ENCODE peak calls at places on chromosome 5, in eight cellular contexts. N is endothelial cell of umbilical vein; Y is hepatocyte; P is OCI-LY7; Z is CD8-positive, alpha-beta T cell; I is cardiac muscle cell; F is aorta; J is mucosa of descending colon. G is an unnamed sample. For H3K4me1, the result is how much of the 10 kb centered on the place peaks cover.

GRCh38 chr5:2369178-2369577 is 382.3 kb downstream of the IRX2 start:
- DNase-seq in N (no peak), Y (no peak), P (no peak), Z (no peak), I (no peak), F (no peak), J (no peak), G (no peak)

GRCh38 chr5:163912023-163912422 is 406.6 kb downstream of the MAT2B start:
- DNase-seq in N (no peak), Y (no peak), P (no peak), Z (no peak), I (no peak), F (no peak), J (no peak), G (peak)

GRCh38 chr5:43425965-43426364 is 13.8 kb upstream of the CCL28 start:
- DNase-seq in N (no peak), Y (peak), P (no peak), Z (no peak), I (no peak), F (peak), J (no peak), G (no peak)

GRCh38 chr5:35924122-35924949 is 14.1 kb downstream of the CAPSL start:
- DNase-seq in N (no peak), Y (no peak), P (no peak), Z (no peak), I (no peak), F (no peak), J (no peak), G (peak)

GRCh38 chr5:135172718-135173117 is 138.7 kb upstream of the PITX1 start:
- DNase-seq in N (no peak), Y (no peak), P (no peak), Z (no peak), I (no peak), F (no peak), J (no peak), G (no peak)

GRCh38 chr5:95673076-95673475 is 9.7 kb downstream of the SPATA9 start:
- DNase-seq in N (no peak), Y (peak), P (no peak), Z (no peak), I (no peak), F (no peak), J (no peak), G (no peak)

GRCh38 chr5:127987354-127988148 is 96.0 kb upstream of the SLC12A2 start:
- DNase-seq in N (no peak), Y (no peak), P (no peak), Z (no peak), I (no peak), F (no peak), J (no peak), G (no peak)

GRCh38 chr5:77379558-77380061 is 112.5 kb downstream of the WDR41 start:
- DNase-seq in N (no peak), Y (no peak), P (peak), Z (no peak), I (no peak), F (no peak), J (no peak), G (no peak)

GRCh38 chr5:119288364-119289047 is 67.3 kb upstream of the TNFAIP8 start:
- DNase-seq in N (no peak), Y (no peak), P (no peak), Z (no peak), I (no peak), F (no peak), J (no peak), G (no peak)

GRCh38 chr5:80217667-80218066 is 38.2 kb downstream of the SERINC5 start:
- DNase-seq in N (no peak), Y (no peak), P (no peak), Z (no peak), I (no peak), F (no peak), J (no peak), G (no peak)

GRCh38 chr5:95822038-95822407 is 503 bp downstream of the GLRX start:
- DNase-seq in N (peak), Y (peak), P (peak), Z (no peak), I (peak), F (peak), J (peak), G (peak)

GRCh38 chr5:55406292-55406691 is 98.5 kb downstream of the MTREX start:
- DNase-seq in N (no peak), Y (no peak), P (no peak), Z (no peak), I (no peak), F (no peak), J (no peak), G (no peak)

GRCh38 chr5:34686762-34687268 is 30.7 kb downstream of the RAI14 start:
- DNase-seq in N (peak), Y (peak), P (no peak), Z (no peak), I (peak), F (peak), J (peak), G (peak)

DNA sequence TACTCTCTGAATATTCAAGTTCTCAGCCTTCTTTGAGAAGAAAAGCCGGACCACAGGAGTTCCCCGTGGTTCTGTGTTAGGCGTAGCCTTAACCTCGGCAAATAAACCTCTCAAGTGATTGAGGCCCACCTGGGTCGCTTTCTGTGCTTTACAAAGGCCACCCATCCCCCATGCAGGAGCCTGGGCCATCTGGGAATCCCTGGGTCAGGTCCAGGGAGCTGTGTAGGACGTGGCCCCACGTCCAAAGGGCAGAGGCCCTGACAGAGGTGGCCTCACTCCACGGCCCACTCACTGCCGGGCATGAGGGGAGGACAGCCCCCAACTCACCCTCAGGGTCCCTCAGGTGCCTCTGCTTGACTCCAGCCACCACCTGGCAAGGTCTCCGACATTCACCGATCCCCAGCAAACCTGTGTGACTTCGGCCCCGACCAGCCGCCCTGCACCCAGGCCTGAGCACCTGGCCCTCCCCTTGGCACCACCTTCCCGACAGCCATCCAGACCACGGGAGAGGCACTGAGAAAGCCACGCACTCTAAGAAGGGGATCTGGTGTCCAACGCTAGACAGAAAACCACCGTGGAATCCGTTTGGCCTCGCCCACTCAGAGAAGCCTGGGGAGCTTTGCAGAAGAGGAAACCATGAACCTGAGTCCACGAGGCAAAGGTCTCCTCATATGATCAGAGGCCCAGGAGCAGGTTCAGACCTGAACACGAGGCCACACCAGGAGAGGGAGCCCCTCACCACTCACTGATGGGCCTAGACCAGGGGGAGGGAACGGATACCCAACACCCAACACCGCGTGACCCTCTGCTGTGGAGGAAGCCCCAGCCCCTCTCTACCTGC is 4.5 kb downstream of the SLC12A7 start:
- DNase-seq in N (no peak), Y (peak), P (peak), Z (no peak), I (no peak), F (no peak), J (peak), G (peak)
- H3K4me1 ChIP-seq in N (under half), Y (half or more), P (under half), Z (half or more), I (under half), F (under half), J (half or more), G (under half)

GRCh38 chr5:154193636-154194035 is 3.1 kb downstream of the GALNT10 start:
- DNase-seq in N (no peak), Y (no peak), P (no peak), Z (no peak), I (no peak), F (no peak), J (no peak), G (no peak)
- H3K4me3 ChIP-seq in N (no peak), Y (no peak), P (no peak), Z (no peak), I (no peak), F (no peak), J (no peak), G (no peak)

GRCh38 chr5:159616967-159617366 is 286.7 kb upstream of the IL12B start:
- DNase-seq in N (no peak), Y (no peak), P (no peak), Z (no peak), I (no peak), F (no peak), J (no peak), G (no peak)

GRCh38 chr5:159619826-159620225 is 289.5 kb upstream of the IL12B start:
- DNase-seq in N (no peak), Y (no peak), P (no peak), Z (no peak), I (no peak), F (no peak), J (no peak), G (no peak)

GRCh38 chr5:159620853-159621540 is 290.7 kb upstream of the IL12B start:
- DNase-seq in N (no peak), Y (no peak), P (no peak), Z (no peak), I (no peak), F (no peak), J (no peak), G (no peak)
- H3K4me1 ChIP-seq in N (under half), Y (under half), P (under half), Z (under half), I (under half), F (under half), J (under half), G (under half)

GRCh38 chr5:176627582-176627981 is 2.8 kb downstream of the SNCB start:
- DNase-seq in N (no peak), Y (no peak), P (no peak), Z (no peak), I (no peak), F (no peak), J (no peak), G (no peak)

GRCh38 chr5:176629853-176630680 is at the start of the genes EIF4E1B and SNCB:
- DNase-seq in N (peak), Y (peak), P (peak), Z (no peak), I (peak), F (no peak), J (no peak), G (no peak)

GRCh38 chr5:176626876-176627236 is 3.5 kb downstream of the SNCB start:
- DNase-seq in N (no peak), Y (no peak), P (no peak), Z (no peak), I (no peak), F (no peak), J (no peak), G (no peak)

GRCh38 chr5:176629317-176629852 is 949 bp downstream of the SNCB start:
- DNase-seq in N (no peak), Y (no peak), P (no peak), Z (no peak), I (no peak), F (no peak), J (no peak), G (no peak)

GRCh38 chr5:176628406-176629228 is 1.7 kb downstream of the SNCB start:
- DNase-seq in N (no peak), Y (no peak), P (no peak), Z (no peak), I (no peak), F (no peak), J (no peak), G (no peak)
- H3K4me3 ChIP-seq in N (no peak), Y (no peak), P (no peak), Z (no peak), I (no peak), F (no peak), J (no peak), G (no peak)

GRCh38 chr5:180468732-180469585 is 25.2 kb upstream of the CNOT6 start:
- DNase-seq in N (no peak), Y (no peak), P (no peak), Z (no peak), I (no peak), F (no peak), J (no peak), G (no peak)

GRCh38 chr5:180467576-180467975 is 26.6 kb upstream of the CNOT6 start:
- DNase-seq in N (no peak), Y (no peak), P (no peak), Z (no peak), I (no peak), F (no peak), J (no peak), G (no peak)

GRCh38 chr5:180469586-180469865 is 24.7 kb upstream of the CNOT6 start:
- DNase-seq in N (no peak), Y (no peak), P (no peak), Z (no peak), I (no peak), F (no peak), J (no peak), G (no peak)

GRCh38 chr5:180467028-180467427 is 27.2 kb upstream of the CNOT6 start:
- DNase-seq in N (no peak), Y (peak), P (no peak), Z (no peak), I (no peak), F (no peak), J (peak), G (peak)

DNA sequence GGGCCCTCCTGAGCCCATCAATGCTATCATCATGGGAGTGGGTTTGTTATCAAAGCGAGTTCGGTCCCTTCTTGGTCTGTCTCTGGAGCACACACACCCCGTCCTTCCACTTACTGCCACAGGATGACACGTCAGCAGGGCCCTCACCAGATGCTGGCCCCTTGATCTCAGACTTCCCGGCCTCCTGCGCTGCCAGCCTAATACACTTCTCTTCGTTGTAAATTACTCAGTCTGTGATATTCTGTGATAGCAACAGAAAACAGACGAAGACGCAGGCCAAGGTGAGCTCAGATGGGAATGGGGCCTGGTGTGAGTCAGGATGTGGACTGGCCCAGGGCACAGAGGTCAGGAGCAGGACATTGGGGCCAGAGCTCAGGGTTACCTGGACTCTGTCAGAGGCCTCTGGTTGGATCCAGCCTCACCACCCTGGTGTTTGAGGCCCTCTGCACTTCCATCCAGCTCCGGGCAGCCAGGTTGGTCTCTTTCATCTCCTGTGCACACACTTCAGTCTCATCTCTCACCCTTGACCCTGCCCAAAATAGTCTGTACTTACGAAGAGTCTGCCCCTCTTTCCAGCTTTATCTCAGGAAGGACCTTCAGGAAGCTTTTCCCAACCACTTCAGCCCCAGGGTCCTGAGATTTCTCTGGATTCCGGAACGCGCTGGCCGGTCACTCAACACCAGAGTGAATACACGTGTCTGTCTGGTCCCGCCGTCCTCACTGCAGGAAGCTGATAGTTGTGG is 26.0 kb upstream of the CNOT6 start:
- DNase-seq in N (no peak), Y (no peak), P (no peak), Z (no peak), I (peak), F (no peak), J (no peak), G (no peak)
- H3K4me1 ChIP-seq in N (under half), Y (under half), P (under half), Z (under half), I (under half), F (under half), J (under half), G (under half)

DNA sequence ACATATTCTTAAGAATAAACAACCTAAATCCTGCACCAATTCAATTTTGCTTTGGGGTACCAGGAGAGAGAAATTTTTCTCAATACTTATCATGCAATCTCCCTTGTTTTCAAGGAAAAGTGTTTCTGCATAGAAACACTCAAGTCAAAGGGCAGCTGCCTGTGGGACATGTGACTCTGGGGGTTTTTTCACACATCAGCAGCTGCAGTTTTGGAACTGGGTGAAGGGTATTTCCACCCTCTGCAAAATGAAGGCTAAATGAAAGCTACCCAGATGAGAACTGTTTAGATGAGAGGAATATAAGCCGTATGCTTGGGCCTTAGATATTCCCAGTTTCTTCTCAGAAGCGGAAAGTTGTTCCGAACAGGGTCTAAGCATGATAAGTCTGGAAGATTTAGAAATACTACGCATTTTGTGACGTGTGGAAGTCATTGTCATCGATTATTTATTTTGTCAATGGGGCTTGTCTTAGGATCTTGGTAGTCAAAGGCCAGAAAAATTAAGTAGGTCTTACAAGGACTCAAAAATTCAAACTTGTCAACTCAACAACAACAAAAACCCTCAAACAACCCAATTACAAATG is 64.3 kb upstream of the BOD1 start:
- DNase-seq in N (no peak), Y (no peak), P (peak), Z (no peak), I (no peak), F (no peak), J (no peak), G (no peak)
- H3K4me3 ChIP-seq in N (no peak), Y (no peak), P (no peak), Z (no peak), I (no peak), F (no peak), J (no peak), G (no peak)

DNA sequence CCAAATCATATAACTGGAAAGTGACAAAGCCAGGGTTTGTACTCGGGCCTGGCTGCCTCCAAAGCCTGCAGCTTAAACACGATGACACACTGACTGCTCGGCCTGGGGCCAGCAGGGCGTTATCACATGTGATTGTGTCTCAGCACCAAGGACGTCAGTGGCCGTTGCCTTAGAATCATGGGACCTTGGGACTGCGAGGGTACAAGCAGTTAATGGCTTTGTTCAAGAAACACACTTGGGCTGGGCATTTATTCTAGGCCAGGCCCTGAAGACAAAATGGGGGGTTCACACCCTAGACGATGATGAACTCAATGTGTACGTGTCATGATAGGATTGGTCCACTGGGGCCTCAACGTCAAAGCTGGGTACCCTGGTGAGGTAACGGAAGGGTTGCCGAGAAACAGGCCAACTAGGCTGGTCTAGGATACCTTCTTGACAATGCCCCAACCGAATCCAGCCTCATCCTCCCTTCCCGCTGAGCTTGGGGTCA is 13.0 kb downstream of the SH3PXD2B start:
- DNase-seq in N (no peak), Y (no peak), P (no peak), Z (no peak), I (no peak), F (no peak), J (no peak), G (no peak)
- H3K4me1 ChIP-seq in N (under half), Y (under half), P (under half), Z (under half), I (under half), F (under half), J (under half), G (under half)

GRCh38 chr5:76299592-76299991 is 103.5 kb upstream of the IQGAP2 start:
- DNase-seq in N (no peak), Y (no peak), P (no peak), Z (no peak), I (no peak), F (no peak), J (no peak), G (peak)

GRCh38 chr5:76298852-76299251 is 104.2 kb upstream of the IQGAP2 start:
- DNase-seq in N (no peak), Y (no peak), P (no peak), Z (no peak), I (no peak), F (no peak), J (no peak), G (peak)

GRCh38 chr5:76305264-76305663 is 97.8 kb upstream of the IQGAP2 start:
- DNase-seq in N (no peak), Y (no peak), P (no peak), Z (no peak), I (no peak), F (no peak), J (no peak), G (no peak)

GRCh38 chr5:76303917-76304316 is 99.2 kb upstream of the IQGAP2 start:
- DNase-seq in N (no peak), Y (peak), P (peak), Z (no peak), I (no peak), F (no peak), J (peak), G (peak)
- H3K4me3 ChIP-seq in N (no peak), Y (no peak), P (no peak), Z (no peak), I (no peak), F (no peak), J (no peak), G (no peak)

DNA sequence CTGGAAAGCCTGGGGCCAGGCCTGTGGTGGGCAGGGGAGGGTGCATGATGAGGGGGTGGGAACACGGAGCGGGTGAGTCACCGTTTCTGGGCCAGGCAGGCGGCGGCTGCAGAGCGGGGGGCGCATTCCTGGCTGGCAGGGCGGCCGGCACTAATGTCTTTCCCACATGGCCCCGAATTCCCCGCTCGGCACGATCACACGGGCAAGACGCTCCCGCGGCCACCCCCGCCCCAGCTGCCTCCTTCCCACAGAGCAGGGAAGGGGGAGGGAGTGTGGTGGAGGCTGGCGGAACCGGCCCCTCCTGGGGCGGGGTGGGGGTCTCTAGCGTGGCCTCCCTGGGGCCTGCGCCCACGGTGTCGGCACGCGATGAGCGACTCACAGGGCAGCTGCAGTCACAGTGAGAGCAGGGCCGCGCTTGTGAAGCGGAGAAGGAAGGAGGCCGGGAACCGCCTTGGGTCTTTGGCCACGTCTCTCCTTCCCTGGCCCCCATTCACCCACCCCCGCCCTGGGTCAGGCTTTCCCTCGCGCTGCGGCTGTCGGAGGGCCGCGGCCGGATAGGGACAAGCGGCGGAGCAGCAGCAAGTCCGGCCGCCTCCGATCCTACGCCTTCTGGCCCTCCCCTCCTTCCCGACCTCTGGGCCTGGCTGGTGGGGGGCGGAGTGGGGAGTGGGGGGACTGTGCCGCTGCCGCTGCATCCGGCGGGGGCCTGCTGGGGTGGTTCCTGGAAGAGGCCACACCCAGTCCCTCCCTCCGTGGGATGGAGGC is 48.9 kb downstream of the CXXC5 start:
- DNase-seq in N (peak), Y (peak), P (no peak), Z (peak), I (peak), F (peak), J (peak), G (no peak)
- H3K4me1 ChIP-seq in N (under half), Y (half or more), P (under half), Z (under half), I (under half), F (under half), J (under half), G (under half)